ENCODE peak calls at places on chromosomes 1 and 21, in five cellular contexts. M, V, H, X and Y are unnamed samples.

GRCh38 chr1:61898658-61899057 is 156.4 kb downstream of the PATJ start:
- DNase-seq in M (no peak), V (peak), H (no peak), X (no peak), Y (no peak)

GRCh38 chr1:64895500-64895899 is 70.8 kb downstream of the JAK1 start:
- DNase-seq in M (no peak), V (no peak), H (no peak), X (no peak), Y (no peak)

GRCh38 chr1:62438163-62438562 is 1.3 kb downstream of the USP1 start:
- DNase-seq in M (no peak), V (no peak), H (no peak), X (no peak), Y (no peak)

GRCh38 chr1:95067069-95067468 is 5.7 kb downstream of the ALG14 start:
- DNase-seq in M (no peak), V (no peak), H (no peak), X (no peak), Y (no peak)

GRCh38 chr1:63731117-63732043 is 42.4 kb upstream of the ROR1 start:
- DNase-seq in M (peak), V (peak), H (no peak), X (peak), Y (peak)

GRCh38 chr1:198794498-198794897 is 155.7 kb downstream of the PTPRC start:
- DNase-seq in M (no peak), V (peak), H (no peak), X (no peak), Y (peak)

GRCh38 chr1:40232444-40232843 is 15.3 kb upstream of the TMCO2 start:
- DNase-seq in M (peak), V (no peak), H (no peak), X (no peak), Y (no peak)

GRCh38 chr1:183896466-183897026 is 91.6 kb downstream of the RGL1 start:
- DNase-seq in M (no peak), V (no peak), H (no peak), X (no peak), Y (no peak)

GRCh38 chr21:33893917-33894316 is 21.7 kb downstream of the ATP5PO start:
- DNase-seq in M (no peak), V (no peak), H (no peak), X (no peak), Y (no peak)

GRCh38 chr1:168246506-168246905 is 20.7 kb downstream of the SFT2D2 start:
- DNase-seq in M (no peak), V (no peak), H (no peak), X (no peak), Y (no peak)

GRCh38 chr1:95366498-95366897 is 132.5 kb downstream of the RWDD3 start:
- DNase-seq in M (no peak), V (no peak), H (no peak), X (no peak), Y (no peak)

GRCh38 chr1:223010552-223011229 is 132.4 kb downstream of the TLR5 start:
- DNase-seq in M (no peak), V (no peak), H (no peak), X (no peak), Y (no peak)

GRCh38 chr1:156709031-156709430 is 3.6 kb upstream of the CRABP2 start:
- DNase-seq in M (no peak), V (no peak), H (no peak), X (no peak), Y (no peak)

GRCh38 chr1:113292660-113293626 is 97.4 kb upstream of the MAGI3 start:
- DNase-seq in M (no peak), V (no peak), H (no peak), X (no peak), Y (no peak)

GRCh38 chr1:94247146-94248094 is 10.0 kb upstream of the ARHGAP29 start:
- DNase-seq in M (peak), V (no peak), H (peak), X (no peak), Y (peak)

GRCh38 chr1:17239420-17239819 is 9.5 kb upstream of the PADI3 start:
- DNase-seq in M (peak), V (peak), H (peak), X (peak), Y (peak)

GRCh38 chr1:226939439-226940028 is 560 bp upstream of the COQ8A start:
- DNase-seq in M (peak), V (no peak), H (peak), X (no peak), Y (peak)

GRCh38 chr1:30749691-30750583 is 7.6 kb downstream of the LAPTM5 start:
- DNase-seq in M (peak), V (no peak), H (no peak), X (no peak), Y (no peak)

GRCh38 chr1:4495809-4496208 is 158.6 kb upstream of the AJAP1 start:
- DNase-seq in M (no peak), V (no peak), H (no peak), X (no peak), Y (no peak)

GRCh38 chr1:234932106-234932505 is 196.5 kb downstream of the TOMM20 start:
- DNase-seq in M (no peak), V (no peak), H (no peak), X (no peak), Y (no peak)

GRCh38 chr1:54335396-54336056 is 70.7 kb downstream of the SSBP3 start:
- DNase-seq in M (peak), V (peak), H (no peak), X (peak), Y (peak)

GRCh38 chr21:38448619-38449186 is 49.6 kb downstream of the ERG start:
- DNase-seq in M (no peak), V (no peak), H (no peak), X (no peak), Y (peak)

GRCh38 chr1:86537928-86538695 is 8.8 kb upstream of the CLCA4 start:
- DNase-seq in M (no peak), V (peak), H (no peak), X (no peak), Y (no peak)

GRCh38 chr1:183456826-183457225 is 15.5 kb upstream of the SMG7 start:
- DNase-seq in M (no peak), V (no peak), H (no peak), X (no peak), Y (no peak)

GRCh38 chr1:116997011-116997410 is 4.5 kb upstream of the CD101 start:
- DNase-seq in M (no peak), V (peak), H (no peak), X (peak), Y (peak)

GRCh38 chr1:93779540-93780121 is 98.0 kb upstream of the BCAR3 start:
- DNase-seq in M (no peak), V (peak), H (no peak), X (peak), Y (peak)

GRCh38 chr1:21633992-21634475 is 35.1 kb downstream of the RAP1GAP start:
- DNase-seq in M (no peak), V (no peak), H (no peak), X (no peak), Y (no peak)

GRCh38 chr1:161216945-161217712 is 2.0 kb downstream of the FCER1G start:
- DNase-seq in M (no peak), V (peak), H (no peak), X (no peak), Y (no peak)

GRCh38 chr21:45872471-45872870 is 109.1 kb upstream of the COL6A1 start:
- DNase-seq in M (no peak), V (no peak), H (no peak), X (no peak), Y (no peak)

GRCh38 chr1:165644064-165644735 is 13.2 kb downstream of the MGST3 start:
- DNase-seq in M (no peak), V (peak), H (no peak), X (no peak), Y (peak)

GRCh38 chr1:10444795-10445397 is 4.9 kb upstream of the CORT start:
- DNase-seq in M (no peak), V (no peak), H (no peak), X (no peak), Y (no peak)

GRCh38 chr1:200130552-200130951 is 103.0 kb downstream of the NR5A2 start:
- DNase-seq in M (no peak), V (peak), H (no peak), X (no peak), Y (peak)

GRCh38 chr21:44870748-44871495 is 2.6 kb downstream of the PTTG1IP start:
- DNase-seq in M (peak), V (peak), H (no peak), X (no peak), Y (peak)

GRCh38 chr1:160256396-160257046 is 5.8 kb downstream of the DCAF8 start:
- DNase-seq in M (no peak), V (peak), H (no peak), X (no peak), Y (peak)

GRCh38 chr21:44932366-44933181 is 7.3 kb upstream of the SLX9 start:
- DNase-seq in M (peak), V (no peak), H (no peak), X (no peak), Y (peak)

GRCh38 chr1:210598135-210598652 is 269.5 kb downstream of the HHAT start:
- DNase-seq in M (peak), V (peak), H (no peak), X (peak), Y (peak)

GRCh38 chr1:39398278-39399010 is 93.0 kb upstream of the BMP8A start:
- DNase-seq in M (peak), V (peak), H (no peak), X (peak), Y (peak)

GRCh38 chr1:53896673-53897229 is 2.8 kb downstream of the DIO1 start:
- DNase-seq in M (no peak), V (peak), H (no peak), X (peak), Y (peak)

GRCh38 chr1:60621524-60621923 is 460.8 kb upstream of the NFIA start:
- DNase-seq in M (no peak), V (no peak), H (no peak), X (no peak), Y (no peak)